ENCODE peak calls at places on chromosomes 2 and 18, in five cellular contexts. G is heart left ventricle, R is HCT116, O is transverse colon, I is IMR-90. U is an unnamed sample.

GRCh38 chr2:192190474-192190873 is 4.3 kb downstream of the TMEFF2 start:
- DNase-seq in G (no peak), O (no peak), I (peak; percentile 58), R (peak; percentile 10), U (no peak)

GRCh38 chr18:58887613-58887963 is 22.9 kb downstream of the ZNF532 start:
- DNase-seq in I (no peak), R (no peak), O (peak; percentile 67), G (peak; percentile 79), U (no peak)

GRCh38 chr2:191625016-191625415 is 52.9 kb upstream of the NABP1 start:
- DNase-seq in R (no peak), O (no peak), I (no peak), G (no peak), U (no peak)

GRCh38 chr2:196275646-196276352 is 104.4 kb upstream of the STK17B start:
- DNase-seq in I (peak; percentile 59), G (no peak), O (no peak), R (no peak), U (no peak)

GRCh38 chr2:207188601-207189000 is 22.9 kb upstream of the KLF7 start:
- DNase-seq in O (no peak), I (peak; percentile 73), G (no peak), R (no peak), U (no peak)

GRCh38 chr2:96801464-96802280 is 14.4 kb upstream of the CNNM3 start:
- DNase-seq in R (no peak), G (no peak), I (no peak), O (no peak), U (no peak)

GRCh38 chr2:232459419-232460035 is 3.6 kb downstream of the ALPI start:
- DNase-seq in O (no peak), G (no peak), R (no peak), I (no peak), U (no peak)

GRCh38 chr18:30491815-30492551 is 550.6 kb downstream of the DSC3 start:
- DNase-seq in G (no peak), I (no peak), O (no peak), R (no peak), U (no peak)

GRCh38 chr2:22274611-22275010 is 1110.4 kb upstream of the KLHL29 start:
- DNase-seq in O (no peak), G (no peak), R (no peak), I (no peak), U (no peak)

GRCh38 chr2:216348909-216349308 is 23.4 kb downstream of the MARCHF4 start:
- DNase-seq in R (no peak), O (no peak), I (peak; percentile 91), G (no peak), U (no peak)

GRCh38 chr2:23602113-23602512 is 217.1 kb downstream of the KLHL29 start:
- DNase-seq in I (peak; percentile 81), O (peak; percentile 55), G (no peak), R (no peak), U (peak; percentile 64)
- TF ChIP-seq POLR2A in I (no peak), O (no peak), G (no peak), R (no peak), U (no peak)

GRCh38 chr2:197786010-197786877 is 1.1 kb upstream of the BOLL start:
- DNase-seq in I (no peak), R (no peak), O (peak; percentile 41), G (peak; percentile 50), U (no peak)
- TF ChIP-seq POLR2A in I (no peak), R (no peak), O (no peak), G (no peak), U (no peak)

DNA sequence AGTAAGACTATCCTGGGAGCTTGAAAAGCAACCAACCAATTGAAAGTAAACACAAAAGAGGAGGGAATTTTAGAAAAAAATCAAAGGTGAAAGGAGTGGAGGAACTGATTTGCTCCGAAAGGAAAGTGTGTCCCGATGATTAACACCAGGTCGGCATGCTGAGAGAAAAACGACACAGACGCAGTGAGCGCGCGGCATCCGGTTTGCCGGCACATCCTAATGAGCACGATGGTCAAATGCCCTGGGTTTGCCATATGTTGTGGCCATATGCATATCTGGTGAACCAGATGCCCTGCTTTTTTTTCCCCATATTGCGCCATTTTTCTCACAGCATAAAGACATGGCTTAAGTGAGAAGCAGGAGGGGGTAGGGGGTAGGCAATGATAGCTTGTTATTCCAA is 626.7 kb downstream of the BCL11A start:
- DNase-seq in O (no peak), I (no peak), G (no peak), R (no peak), U (no peak)
- TF ChIP-seq POLR2A in O (no peak), I (no peak), G (no peak), R (no peak), U (no peak)

DNA sequence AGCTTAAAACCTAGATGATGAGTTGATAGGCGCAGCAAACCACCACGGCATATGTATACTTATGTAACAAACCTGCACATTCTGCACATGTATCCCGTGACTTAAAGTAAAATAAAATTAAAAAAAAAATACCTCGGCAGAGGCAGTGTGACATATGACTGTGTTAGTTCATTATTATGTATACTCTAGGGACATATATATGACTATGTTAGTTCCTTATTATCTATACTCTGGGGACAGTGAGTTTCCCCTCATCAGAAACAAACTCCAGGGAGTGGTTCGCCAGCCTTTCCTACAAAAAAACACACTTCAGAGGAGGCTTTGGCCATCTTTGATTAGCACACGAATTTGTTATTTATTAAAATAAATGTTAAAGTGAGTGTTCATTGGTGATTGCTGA is 209.5 kb downstream of the PIEZO2 start:
- DNase-seq in G (no peak), O (no peak), I (no peak), R (no peak), U (no peak)
- TF ChIP-seq POLR2A in G (no peak), O (no peak), I (no peak), R (no peak), U (no peak)

GRCh38 chr2:2174956-2175355 is 156.1 kb downstream of the MYT1L start:
- DNase-seq in I (no peak), R (no peak), G (no peak), O (no peak), U (no peak)
- TF ChIP-seq POLR2A in I (no peak), R (no peak), G (no peak), O (no peak), U (no peak)

GRCh38 chr2:156342252-156343095 is 10.0 kb upstream of the NR4A2 start:
- DNase-seq in G (peak; percentile 96), I (peak; percentile 93), O (peak; percentile 96), R (peak; percentile 84), U (peak; percentile 74)
- TF ChIP-seq POLR2A in G (no peak), I (peak; percentile 60), O (peak; percentile 60), R (no peak), U (peak; percentile 50)